ENCODE peak calls at places on chromosomes 11 and 22, in eight cellular contexts. K, X, D, M, Z, G, U and H are unnamed samples.
A peak's percentile ranks its signal among the peaks of the same experiment; 100 is the strongest.

GRCh38 chr11:65132988-65133700 is 1.2 kb downstream of the SYVN1 start:
- DNase-seq in K (no peak), X (peak; percentile 78), D (peak; percentile 42), M (peak; percentile 94), Z (no peak), G (no peak), U (peak; percentile 92), H (no peak)

GRCh38 chr11:15969281-15969680 is 387.1 kb downstream of the SOX6 start:
- DNase-seq in K (peak; percentile 69), X (peak; percentile 53), D (peak; percentile 74), M (peak; percentile 43), Z (peak; percentile 32), G (no peak), U (peak; percentile 45), H (no peak)

GRCh38 chr11:18229501-18229900 is 7.1 kb downstream of the SAA4 start:
- DNase-seq in K (no peak), X (no peak), D (no peak), M (no peak), Z (peak; percentile 49), G (no peak), U (no peak), H (no peak)

GRCh38 chr11:56783448-56784041 is 35.0 kb upstream of the OR9G4 start:
- DNase-seq in K (no peak), X (peak; percentile 44), D (peak; percentile 79), M (peak; percentile 17), Z (no peak), G (no peak), U (no peak), H (no peak)

GRCh38 chr11:119195680-119196079 is 10.4 kb downstream of the NHERF4 start:
- DNase-seq in K (no peak), X (peak; percentile 48), D (peak; percentile 63), M (peak; percentile 61), Z (no peak), G (no peak), U (peak; percentile 66), H (no peak)

GRCh38 chr11:61975638-61976419 is 8.4 kb upstream of the FTH1 start:
- DNase-seq in K (no peak), X (no peak), D (no peak), M (no peak), Z (no peak), G (no peak), U (no peak), H (no peak)

GRCh38 chr11:131279685-131280084 is 90.7 kb upstream of the NTM start:
- DNase-seq in K (no peak), X (no peak), D (no peak), M (no peak), Z (no peak), G (no peak), U (no peak), H (no peak)

GRCh38 chr11:33722579-33723234 is 13.5 kb downstream of the CD59 start:
- DNase-seq in K (peak; percentile 73), X (no peak), D (peak; percentile 58), M (no peak), Z (peak; percentile 34), G (no peak), U (no peak), H (no peak)

GRCh38 chr11:121652982-121653381 is 200.2 kb upstream of the SORL1-AS1 start:
- DNase-seq in K (no peak), X (no peak), D (no peak), M (no peak), Z (no peak), G (no peak), U (no peak), H (no peak)

GRCh38 chr11:59756496-59756840 is 1.3 kb downstream of the STX3 start:
- DNase-seq in K (no peak), X (peak; percentile 22), D (peak; percentile 10), M (no peak), Z (no peak), G (no peak), U (no peak), H (no peak)

GRCh38 chr11:129637983-129638776 is 177.5 kb upstream of the TMEM45B start:
- DNase-seq in K (no peak), X (no peak), D (no peak), M (no peak), Z (no peak), G (no peak), U (no peak), H (no peak)

GRCh38 chr22:39204216-39204615 is 40.6 kb downstream of the PDGFB start:
- DNase-seq in K (no peak), X (no peak), D (no peak), M (no peak), Z (no peak), G (no peak), U (no peak), H (no peak)

GRCh38 chr22:30906946-30907345 is 61.6 kb downstream of the MORC2 start:
- DNase-seq in K (no peak), X (no peak), D (no peak), M (no peak), Z (no peak), G (no peak), U (no peak), H (no peak)

GRCh38 chr22:20552450-20552894 is 45.1 kb downstream of the MED15 start:
- DNase-seq in K (peak; percentile 97), X (no peak), D (no peak), M (peak; percentile 49), Z (no peak), G (no peak), U (peak; percentile 52), H (peak; percentile 74)
- H3K27ac ChIP-seq in K (peak overlapping the region; percentile 93), X (peak overlapping the region; percentile 56), D (no peak overlapping the region), M (peak overlapping the region; percentile 78), Z (no peak overlapping the region), G (peak overlapping the region; percentile 84), U (peak overlapping the region; percentile 86), H (peak overlapping the region; percentile 69)

GRCh38 chr11:28123151-28123571 is 15.0 kb downstream of the METTL15 start:
- DNase-seq in K (no peak), X (no peak), D (no peak), M (no peak), Z (no peak), G (no peak), U (no peak), H (no peak)
- H3K27ac ChIP-seq in K (no peak overlapping the region), X (no peak overlapping the region), D (no peak overlapping the region), M (no peak overlapping the region), Z (no peak overlapping the region), G (no peak overlapping the region), U (peak overlapping the region; percentile 17), H (no peak overlapping the region)

DNA sequence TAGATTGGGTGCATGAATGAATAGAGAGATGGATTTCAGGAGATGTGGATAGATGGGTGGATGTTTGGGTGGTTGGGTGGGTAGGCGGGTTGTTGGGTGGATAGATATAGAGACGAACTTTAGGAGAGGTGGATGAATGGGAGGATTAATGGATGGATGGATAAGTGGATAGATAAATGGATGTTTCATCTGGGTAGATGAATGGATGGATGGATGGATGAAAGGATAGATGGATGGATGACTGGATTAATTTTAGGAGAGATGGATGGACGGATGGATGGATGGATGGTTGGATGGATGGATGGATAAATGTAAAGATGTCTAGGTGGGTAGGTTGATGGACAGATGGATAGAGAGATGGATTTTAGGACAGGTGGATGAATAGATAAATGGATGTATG is 511.3 kb downstream of the MIAT start:
- DNase-seq in K (no peak), X (no peak), D (no peak), M (no peak), Z (no peak), G (no peak), U (no peak), H (no peak)
- H3K27ac ChIP-seq in K (no peak overlapping the region), X (no peak overlapping the region), D (no peak overlapping the region), M (no peak overlapping the region), Z (no peak overlapping the region), G (no peak overlapping the region), U (no peak overlapping the region), H (no peak overlapping the region)

DNA sequence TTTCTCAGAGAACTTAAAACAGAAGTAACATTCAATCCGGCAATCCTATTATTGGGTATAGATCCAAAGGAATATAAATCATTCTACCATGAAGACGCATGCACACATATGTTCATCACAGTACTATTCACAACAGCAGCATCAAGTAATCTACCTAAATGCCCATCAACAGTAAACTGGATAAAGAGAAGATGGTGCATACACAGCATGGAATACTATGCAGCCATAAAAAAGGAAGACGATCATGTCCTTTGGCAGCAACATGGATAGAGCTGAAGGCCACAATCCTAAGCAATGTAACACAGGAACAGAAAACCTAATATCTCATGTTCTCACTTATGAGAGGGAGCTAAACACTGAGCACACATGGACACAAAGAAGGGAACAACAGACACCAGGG is 6.3 kb upstream of the ISX start:
- DNase-seq in K (no peak), X (no peak), D (no peak), M (no peak), Z (no peak), G (no peak), U (no peak), H (no peak)
- H3K27ac ChIP-seq in K (no peak overlapping the region), X (no peak overlapping the region), D (no peak overlapping the region), M (no peak overlapping the region), Z (no peak overlapping the region), G (no peak overlapping the region), U (no peak overlapping the region), H (no peak overlapping the region)

DNA sequence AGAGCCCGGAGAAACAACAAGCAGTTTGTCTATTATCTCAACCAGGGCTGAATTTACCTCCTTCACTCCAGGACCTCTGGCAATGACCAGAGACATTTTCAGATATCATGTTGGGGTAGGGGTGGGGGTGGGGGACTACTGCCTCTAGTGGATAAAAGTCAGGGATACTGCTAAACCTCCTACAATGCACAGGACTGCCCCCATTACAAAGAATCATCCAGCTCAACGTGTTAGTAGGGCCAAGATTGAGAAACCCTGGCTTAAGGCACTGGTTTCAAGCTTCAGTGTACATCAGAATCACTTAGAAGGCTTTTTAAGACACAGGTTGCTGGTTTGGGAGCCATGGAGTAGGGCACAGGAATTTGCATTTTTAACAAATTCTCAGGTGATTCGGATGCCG is 124.0 kb downstream of the APIP start:
- DNase-seq in K (no peak), X (no peak), D (no peak), M (no peak), Z (no peak), G (no peak), U (no peak), H (no peak)
- H3K27ac ChIP-seq in K (no peak overlapping the region), X (no peak overlapping the region), D (no peak overlapping the region), M (no peak overlapping the region), Z (no peak overlapping the region), G (no peak overlapping the region), U (peak overlapping the region; percentile 18), H (no peak overlapping the region)